ENCODE peak calls at places on chromosomes 2 and 18, in nine cellular contexts. One of them, this sample, is unnamed.

GRCh38 chr18:57836557-57836956 is 33.4 kb upstream of the ATP8B1 start:
- DNase-seq in activated CD4-positive, alpha-beta memory T cell treated with anti-CD3 and anti-CD28 coated beads for 36 hours: no peak
- DNase-seq in myocyte: peak; percentile 87
- DNase-seq in substantia nigra: no peak
- DNase-seq in stimulated activated CD4-positive, alpha-beta T cell treated with anti-CD3 and anti-CD28 coated beads, Interleukin-2, amount 100 ng/mL, for 48 hours: no peak
- DNase-seq in cardiac muscle cell: no peak
- DNase-seq in activated T-helper 9 cell treated with anti-CD3 and anti-CD28 coated beads, Interleukin-2, amount 50 U/mL, for 16 hours: no peak
- DNase-seq in foreskin keratinocyte: no peak
- DNase-seq in EH: no peak
- DNase-seq in this sample: no peak

GRCh38 chr18:54263904-54264336 is 5.4 kb upstream of the POLI start:
- DNase-seq in activated CD4-positive, alpha-beta memory T cell treated with anti-CD3 and anti-CD28 coated beads for 36 hours: no peak
- DNase-seq in myocyte: no peak
- DNase-seq in substantia nigra: no peak
- DNase-seq in stimulated activated CD4-positive, alpha-beta T cell treated with anti-CD3 and anti-CD28 coated beads, Interleukin-2, amount 100 ng/mL, for 48 hours: no peak
- DNase-seq in cardiac muscle cell: no peak
- DNase-seq in activated T-helper 9 cell treated with anti-CD3 and anti-CD28 coated beads, Interleukin-2, amount 50 U/mL, for 16 hours: no peak
- DNase-seq in foreskin keratinocyte: no peak
- DNase-seq in EH: no peak
- DNase-seq in this sample: peak; percentile 54

GRCh38 chr2:220966636-220967035 is 605.5 kb downstream of the EPHA4 start:
- DNase-seq in activated CD4-positive, alpha-beta memory T cell treated with anti-CD3 and anti-CD28 coated beads for 36 hours: no peak
- DNase-seq in myocyte: peak; percentile 77
- DNase-seq in substantia nigra: no peak
- DNase-seq in stimulated activated CD4-positive, alpha-beta T cell treated with anti-CD3 and anti-CD28 coated beads, Interleukin-2, amount 100 ng/mL, for 48 hours: no peak
- DNase-seq in cardiac muscle cell: no peak
- DNase-seq in activated T-helper 9 cell treated with anti-CD3 and anti-CD28 coated beads, Interleukin-2, amount 50 U/mL, for 16 hours: no peak
- DNase-seq in foreskin keratinocyte: peak; percentile 60
- DNase-seq in EH: peak; percentile 94
- DNase-seq in this sample: no peak

GRCh38 chr2:162058973-162059668 is 14.9 kb downstream of the DPP4 start:
- DNase-seq in activated CD4-positive, alpha-beta memory T cell treated with anti-CD3 and anti-CD28 coated beads for 36 hours: peak; percentile 33
- DNase-seq in myocyte: peak; percentile 27
- DNase-seq in substantia nigra: no peak
- DNase-seq in stimulated activated CD4-positive, alpha-beta T cell treated with anti-CD3 and anti-CD28 coated beads, Interleukin-2, amount 100 ng/mL, for 48 hours: no peak
- DNase-seq in cardiac muscle cell: no peak
- DNase-seq in activated T-helper 9 cell treated with anti-CD3 and anti-CD28 coated beads, Interleukin-2, amount 50 U/mL, for 16 hours: no peak
- DNase-seq in foreskin keratinocyte: no peak
- DNase-seq in EH: peak; percentile 6
- DNase-seq in this sample: peak; percentile 48

GRCh38 chr18:35203001-35203553 is 37.8 kb upstream of the ZNF397 start:
- DNase-seq in activated CD4-positive, alpha-beta memory T cell treated with anti-CD3 and anti-CD28 coated beads for 36 hours: no peak
- DNase-seq in myocyte: peak; percentile 26
- DNase-seq in substantia nigra: no peak
- DNase-seq in stimulated activated CD4-positive, alpha-beta T cell treated with anti-CD3 and anti-CD28 coated beads, Interleukin-2, amount 100 ng/mL, for 48 hours: no peak
- DNase-seq in cardiac muscle cell: no peak
- DNase-seq in activated T-helper 9 cell treated with anti-CD3 and anti-CD28 coated beads, Interleukin-2, amount 50 U/mL, for 16 hours: no peak
- DNase-seq in foreskin keratinocyte: no peak
- DNase-seq in EH: peak; percentile 58
- DNase-seq in this sample: no peak

GRCh38 chr2:151930042-151930441 is 101.8 kb upstream of the ARL5A start:
- DNase-seq in activated CD4-positive, alpha-beta memory T cell treated with anti-CD3 and anti-CD28 coated beads for 36 hours: no peak
- DNase-seq in myocyte: no peak
- DNase-seq in substantia nigra: no peak
- DNase-seq in stimulated activated CD4-positive, alpha-beta T cell treated with anti-CD3 and anti-CD28 coated beads, Interleukin-2, amount 100 ng/mL, for 48 hours: no peak
- DNase-seq in cardiac muscle cell: no peak
- DNase-seq in activated T-helper 9 cell treated with anti-CD3 and anti-CD28 coated beads, Interleukin-2, amount 50 U/mL, for 16 hours: no peak
- DNase-seq in foreskin keratinocyte: no peak
- DNase-seq in EH: no peak
- DNase-seq in this sample: no peak

GRCh38 chr18:77305676-77306075 is 56.0 kb downstream of the GALR1 start:
- DNase-seq in activated CD4-positive, alpha-beta memory T cell treated with anti-CD3 and anti-CD28 coated beads for 36 hours: no peak
- DNase-seq in myocyte: no peak
- DNase-seq in substantia nigra: no peak
- DNase-seq in stimulated activated CD4-positive, alpha-beta T cell treated with anti-CD3 and anti-CD28 coated beads, Interleukin-2, amount 100 ng/mL, for 48 hours: no peak
- DNase-seq in cardiac muscle cell: no peak
- DNase-seq in activated T-helper 9 cell treated with anti-CD3 and anti-CD28 coated beads, Interleukin-2, amount 50 U/mL, for 16 hours: no peak
- DNase-seq in foreskin keratinocyte: no peak
- DNase-seq in EH: no peak
- DNase-seq in this sample: no peak

GRCh38 chr18:4839639-4840038 is 357.4 kb downstream of the AKAIN1 start:
- DNase-seq in activated CD4-positive, alpha-beta memory T cell treated with anti-CD3 and anti-CD28 coated beads for 36 hours: no peak
- DNase-seq in myocyte: no peak
- DNase-seq in substantia nigra: no peak
- DNase-seq in stimulated activated CD4-positive, alpha-beta T cell treated with anti-CD3 and anti-CD28 coated beads, Interleukin-2, amount 100 ng/mL, for 48 hours: no peak
- DNase-seq in cardiac muscle cell: no peak
- DNase-seq in activated T-helper 9 cell treated with anti-CD3 and anti-CD28 coated beads, Interleukin-2, amount 50 U/mL, for 16 hours: no peak
- DNase-seq in foreskin keratinocyte: no peak
- DNase-seq in EH: no peak
- DNase-seq in this sample: no peak

GRCh38 chr2:241003369-241003768 is 5.0 kb downstream of the SNED1 start:
- DNase-seq in activated CD4-positive, alpha-beta memory T cell treated with anti-CD3 and anti-CD28 coated beads for 36 hours: no peak
- DNase-seq in myocyte: no peak
- DNase-seq in substantia nigra: no peak
- DNase-seq in stimulated activated CD4-positive, alpha-beta T cell treated with anti-CD3 and anti-CD28 coated beads, Interleukin-2, amount 100 ng/mL, for 48 hours: no peak
- DNase-seq in cardiac muscle cell: no peak
- DNase-seq in activated T-helper 9 cell treated with anti-CD3 and anti-CD28 coated beads, Interleukin-2, amount 50 U/mL, for 16 hours: no peak
- DNase-seq in foreskin keratinocyte: no peak
- DNase-seq in EH: no peak
- DNase-seq in this sample: peak; percentile 26

GRCh38 chr2:118670868-118671267 is 176.6 kb downstream of the EN1 start:
- DNase-seq in activated CD4-positive, alpha-beta memory T cell treated with anti-CD3 and anti-CD28 coated beads for 36 hours: no peak
- DNase-seq in myocyte: no peak
- DNase-seq in substantia nigra: no peak
- DNase-seq in stimulated activated CD4-positive, alpha-beta T cell treated with anti-CD3 and anti-CD28 coated beads, Interleukin-2, amount 100 ng/mL, for 48 hours: no peak
- DNase-seq in cardiac muscle cell: no peak
- DNase-seq in activated T-helper 9 cell treated with anti-CD3 and anti-CD28 coated beads, Interleukin-2, amount 50 U/mL, for 16 hours: no peak
- DNase-seq in foreskin keratinocyte: no peak
- DNase-seq in EH: peak; percentile 73
- DNase-seq in this sample: no peak

GRCh38 chr2:235050992-235051351 is 99.2 kb downstream of the SH3BP4 start:
- DNase-seq in activated CD4-positive, alpha-beta memory T cell treated with anti-CD3 and anti-CD28 coated beads for 36 hours: no peak
- DNase-seq in myocyte: peak; percentile 97
- DNase-seq in substantia nigra: peak; percentile 74
- DNase-seq in stimulated activated CD4-positive, alpha-beta T cell treated with anti-CD3 and anti-CD28 coated beads, Interleukin-2, amount 100 ng/mL, for 48 hours: no peak
- DNase-seq in cardiac muscle cell: peak; percentile 36
- DNase-seq in activated T-helper 9 cell treated with anti-CD3 and anti-CD28 coated beads, Interleukin-2, amount 50 U/mL, for 16 hours: no peak
- DNase-seq in foreskin keratinocyte: peak; percentile 66
- DNase-seq in EH: peak; percentile 99
- DNase-seq in this sample: no peak

GRCh38 chr2:169005994-169006393 is 25.1 kb downstream of the ABCB11 start:
- DNase-seq in activated CD4-positive, alpha-beta memory T cell treated with anti-CD3 and anti-CD28 coated beads for 36 hours: no peak
- DNase-seq in myocyte: no peak
- DNase-seq in substantia nigra: no peak
- DNase-seq in stimulated activated CD4-positive, alpha-beta T cell treated with anti-CD3 and anti-CD28 coated beads, Interleukin-2, amount 100 ng/mL, for 48 hours: no peak
- DNase-seq in cardiac muscle cell: no peak
- DNase-seq in activated T-helper 9 cell treated with anti-CD3 and anti-CD28 coated beads, Interleukin-2, amount 50 U/mL, for 16 hours: no peak
- DNase-seq in foreskin keratinocyte: no peak
- DNase-seq in EH: no peak
- DNase-seq in this sample: no peak

GRCh38 chr18:50079571-50080295 is 115.2 kb downstream of the MYO5B start:
- DNase-seq in activated CD4-positive, alpha-beta memory T cell treated with anti-CD3 and anti-CD28 coated beads for 36 hours: no peak
- DNase-seq in myocyte: peak; percentile 73
- DNase-seq in substantia nigra: peak; percentile 49
- DNase-seq in stimulated activated CD4-positive, alpha-beta T cell treated with anti-CD3 and anti-CD28 coated beads, Interleukin-2, amount 100 ng/mL, for 48 hours: no peak
- DNase-seq in cardiac muscle cell: no peak
- DNase-seq in activated T-helper 9 cell treated with anti-CD3 and anti-CD28 coated beads, Interleukin-2, amount 50 U/mL, for 16 hours: no peak
- DNase-seq in foreskin keratinocyte: no peak
- DNase-seq in EH: no peak
- DNase-seq in this sample: no peak

GRCh38 chr2:189379731-189380261 is 61.5 kb upstream of the WDR75 start:
- DNase-seq in activated CD4-positive, alpha-beta memory T cell treated with anti-CD3 and anti-CD28 coated beads for 36 hours: no peak
- DNase-seq in myocyte: peak; percentile 27
- DNase-seq in substantia nigra: no peak
- DNase-seq in stimulated activated CD4-positive, alpha-beta T cell treated with anti-CD3 and anti-CD28 coated beads, Interleukin-2, amount 100 ng/mL, for 48 hours: no peak
- DNase-seq in cardiac muscle cell: no peak
- DNase-seq in activated T-helper 9 cell treated with anti-CD3 and anti-CD28 coated beads, Interleukin-2, amount 50 U/mL, for 16 hours: no peak
- DNase-seq in foreskin keratinocyte: no peak
- DNase-seq in EH: peak; percentile 72
- DNase-seq in this sample: no peak

GRCh38 chr18:11516988-11517630 is 92.3 kb upstream of the SLC35G4 start:
- DNase-seq in activated CD4-positive, alpha-beta memory T cell treated with anti-CD3 and anti-CD28 coated beads for 36 hours: no peak
- DNase-seq in myocyte: no peak
- DNase-seq in substantia nigra: no peak
- DNase-seq in stimulated activated CD4-positive, alpha-beta T cell treated with anti-CD3 and anti-CD28 coated beads, Interleukin-2, amount 100 ng/mL, for 48 hours: no peak
- DNase-seq in cardiac muscle cell: no peak
- DNase-seq in activated T-helper 9 cell treated with anti-CD3 and anti-CD28 coated beads, Interleukin-2, amount 50 U/mL, for 16 hours: no peak
- DNase-seq in foreskin keratinocyte: no peak
- DNase-seq in EH: no peak
- DNase-seq in this sample: no peak

GRCh38 chr2:8003462-8004075 is 678.3 kb upstream of the ID2 start:
- DNase-seq in activated CD4-positive, alpha-beta memory T cell treated with anti-CD3 and anti-CD28 coated beads for 36 hours: no peak
- DNase-seq in myocyte: peak; percentile 78
- DNase-seq in substantia nigra: no peak
- DNase-seq in stimulated activated CD4-positive, alpha-beta T cell treated with anti-CD3 and anti-CD28 coated beads, Interleukin-2, amount 100 ng/mL, for 48 hours: no peak
- DNase-seq in cardiac muscle cell: peak; percentile 30
- DNase-seq in activated T-helper 9 cell treated with anti-CD3 and anti-CD28 coated beads, Interleukin-2, amount 50 U/mL, for 16 hours: no peak
- DNase-seq in foreskin keratinocyte: no peak
- DNase-seq in EH: peak; percentile 89
- DNase-seq in this sample: no peak

GRCh38 chr18:61891874-61892273 is 933 bp downstream of the RNF152 start:
- DNase-seq in activated CD4-positive, alpha-beta memory T cell treated with anti-CD3 and anti-CD28 coated beads for 36 hours: no peak
- DNase-seq in myocyte: no peak
- DNase-seq in substantia nigra: no peak
- DNase-seq in stimulated activated CD4-positive, alpha-beta T cell treated with anti-CD3 and anti-CD28 coated beads, Interleukin-2, amount 100 ng/mL, for 48 hours: no peak
- DNase-seq in cardiac muscle cell: no peak
- DNase-seq in activated T-helper 9 cell treated with anti-CD3 and anti-CD28 coated beads, Interleukin-2, amount 50 U/mL, for 16 hours: no peak
- DNase-seq in foreskin keratinocyte: no peak
- DNase-seq in EH: no peak
- DNase-seq in this sample: no peak

GRCh38 chr2:84741182-84741822 is 139.6 kb downstream of the TRABD2A start:
- DNase-seq in activated CD4-positive, alpha-beta memory T cell treated with anti-CD3 and anti-CD28 coated beads for 36 hours: peak; percentile 75
- DNase-seq in myocyte: peak; percentile 23
- DNase-seq in substantia nigra: no peak
- DNase-seq in stimulated activated CD4-positive, alpha-beta T cell treated with anti-CD3 and anti-CD28 coated beads, Interleukin-2, amount 100 ng/mL, for 48 hours: peak; percentile 30
- DNase-seq in cardiac muscle cell: peak; percentile 8
- DNase-seq in activated T-helper 9 cell treated with anti-CD3 and anti-CD28 coated beads, Interleukin-2, amount 50 U/mL, for 16 hours: peak; percentile 4
- DNase-seq in foreskin keratinocyte: no peak
- DNase-seq in EH: peak; percentile 45
- DNase-seq in this sample: peak; percentile 76

GRCh38 chr2:45283764-45284620 is 274.7 kb upstream of the SIX2 start:
- DNase-seq in activated CD4-positive, alpha-beta memory T cell treated with anti-CD3 and anti-CD28 coated beads for 36 hours: no peak
- DNase-seq in myocyte: peak; percentile 84
- DNase-seq in substantia nigra: no peak
- DNase-seq in stimulated activated CD4-positive, alpha-beta T cell treated with anti-CD3 and anti-CD28 coated beads, Interleukin-2, amount 100 ng/mL, for 48 hours: no peak
- DNase-seq in cardiac muscle cell: no peak
- DNase-seq in activated T-helper 9 cell treated with anti-CD3 and anti-CD28 coated beads, Interleukin-2, amount 50 U/mL, for 16 hours: no peak
- DNase-seq in foreskin keratinocyte: peak; percentile 32
- DNase-seq in EH: peak; percentile 85
- DNase-seq in this sample: no peak

GRCh38 chr2:218370410-218371063 is 11.5 kb upstream of the SLC11A1 start:
- DNase-seq in activated CD4-positive, alpha-beta memory T cell treated with anti-CD3 and anti-CD28 coated beads for 36 hours: no peak
- DNase-seq in myocyte: no peak
- DNase-seq in substantia nigra: no peak
- DNase-seq in stimulated activated CD4-positive, alpha-beta T cell treated with anti-CD3 and anti-CD28 coated beads, Interleukin-2, amount 100 ng/mL, for 48 hours: no peak
- DNase-seq in cardiac muscle cell: no peak
- DNase-seq in activated T-helper 9 cell treated with anti-CD3 and anti-CD28 coated beads, Interleukin-2, amount 50 U/mL, for 16 hours: no peak
- DNase-seq in foreskin keratinocyte: no peak
- DNase-seq in EH: no peak
- DNase-seq in this sample: no peak

GRCh38 chr2:224022474-224022873 is 16.6 kb downstream of the SERPINE2 start:
- DNase-seq in activated CD4-positive, alpha-beta memory T cell treated with anti-CD3 and anti-CD28 coated beads for 36 hours: no peak
- DNase-seq in myocyte: no peak
- DNase-seq in substantia nigra: no peak
- DNase-seq in stimulated activated CD4-positive, alpha-beta T cell treated with anti-CD3 and anti-CD28 coated beads, Interleukin-2, amount 100 ng/mL, for 48 hours: no peak
- DNase-seq in cardiac muscle cell: no peak
- DNase-seq in activated T-helper 9 cell treated with anti-CD3 and anti-CD28 coated beads, Interleukin-2, amount 50 U/mL, for 16 hours: no peak
- DNase-seq in foreskin keratinocyte: no peak
- DNase-seq in EH: no peak
- DNase-seq in this sample: no peak

GRCh38 chr18:49476664-49477411 is 10.2 kb downstream of the C18orf32 start:
- DNase-seq in activated CD4-positive, alpha-beta memory T cell treated with anti-CD3 and anti-CD28 coated beads for 36 hours: no peak
- DNase-seq in myocyte: peak; percentile 43
- DNase-seq in substantia nigra: no peak
- DNase-seq in stimulated activated CD4-positive, alpha-beta T cell treated with anti-CD3 and anti-CD28 coated beads, Interleukin-2, amount 100 ng/mL, for 48 hours: no peak
- DNase-seq in cardiac muscle cell: no peak
- DNase-seq in activated T-helper 9 cell treated with anti-CD3 and anti-CD28 coated beads, Interleukin-2, amount 50 U/mL, for 16 hours: no peak
- DNase-seq in foreskin keratinocyte: no peak
- DNase-seq in EH: peak; percentile 84
- DNase-seq in this sample: no peak

GRCh38 chr2:45001629-45002385 is 7.4 kb downstream of the SIX2 start:
- DNase-seq in activated CD4-positive, alpha-beta memory T cell treated with anti-CD3 and anti-CD28 coated beads for 36 hours: no peak
- DNase-seq in myocyte: no peak
- DNase-seq in substantia nigra: no peak
- DNase-seq in stimulated activated CD4-positive, alpha-beta T cell treated with anti-CD3 and anti-CD28 coated beads, Interleukin-2, amount 100 ng/mL, for 48 hours: no peak
- DNase-seq in cardiac muscle cell: no peak
- DNase-seq in activated T-helper 9 cell treated with anti-CD3 and anti-CD28 coated beads, Interleukin-2, amount 50 U/mL, for 16 hours: no peak
- DNase-seq in foreskin keratinocyte: no peak
- DNase-seq in EH: no peak
- DNase-seq in this sample: no peak

GRCh38 chr2:138291805-138292204 is 209.8 kb upstream of the SPOPL start:
- DNase-seq in activated CD4-positive, alpha-beta memory T cell treated with anti-CD3 and anti-CD28 coated beads for 36 hours: no peak
- DNase-seq in myocyte: no peak
- DNase-seq in substantia nigra: no peak
- DNase-seq in stimulated activated CD4-positive, alpha-beta T cell treated with anti-CD3 and anti-CD28 coated beads, Interleukin-2, amount 100 ng/mL, for 48 hours: no peak
- DNase-seq in cardiac muscle cell: no peak
- DNase-seq in activated T-helper 9 cell treated with anti-CD3 and anti-CD28 coated beads, Interleukin-2, amount 50 U/mL, for 16 hours: no peak
- DNase-seq in foreskin keratinocyte: no peak
- DNase-seq in EH: no peak
- DNase-seq in this sample: no peak

This sample was measured in activated CD8-positive, alpha-beta memory T cell treated with anti-CD3 and anti-CD28 coated beads, Interleukin-2, amount 10 ng/mL, durations not matched to agents 7 days and 5 days.